ENCODE peak calls at places on chromosome 6, in eight cellular contexts. One of them, this sample, is unnamed.
A peak's percentile ranks its signal among the peaks of the same experiment; 100 is the strongest.

GRCh38 chr6:142883011-142883410 is 62.0 kb downstream of the HIVEP2 start:
- DNase-seq in iPS DF 6.9: no peak
- DNase-seq in fibroblast of pulmonary artery: peak; percentile 91
- DNase-seq in ovary: no peak
- DNase-seq in mucosa of gallbladder: no peak
- DNase-seq in KBM-7: no peak
- DNase-seq in stimulated activated CD8-positive, alpha-beta memory T cell treated with anti-CD3 and anti-CD28 coated beads, Interleukin-4, amount 100 ng/mL, for 24 hours: no peak
- DNase-seq in kidney epithelial cell: no peak
- DNase-seq in this sample: no peak

GRCh38 chr6:47631248-47632196 is 66.9 kb upstream of the ADGRF4 start:
- DNase-seq in iPS DF 6.9: peak; percentile 25
- DNase-seq in fibroblast of pulmonary artery: peak; percentile 71
- DNase-seq in ovary: no peak
- DNase-seq in mucosa of gallbladder: no peak
- DNase-seq in KBM-7: peak; percentile 89
- DNase-seq in stimulated activated CD8-positive, alpha-beta memory T cell treated with anti-CD3 and anti-CD28 coated beads, Interleukin-4, amount 100 ng/mL, for 24 hours: no peak
- DNase-seq in kidney epithelial cell: no peak
- DNase-seq in this sample: peak; percentile 53

GRCh38 chr6:27132532-27133280 is 114.8 kb upstream of the PRSS16 start:
- DNase-seq in iPS DF 6.9: peak; percentile 96
- DNase-seq in fibroblast of pulmonary artery: peak; percentile 100
- DNase-seq in ovary: peak; percentile 80
- DNase-seq in mucosa of gallbladder: peak; percentile 97
- DNase-seq in KBM-7: peak; percentile 100
- DNase-seq in stimulated activated CD8-positive, alpha-beta memory T cell treated with anti-CD3 and anti-CD28 coated beads, Interleukin-4, amount 100 ng/mL, for 24 hours: peak; percentile 74
- DNase-seq in kidney epithelial cell: peak; percentile 100
- DNase-seq in this sample: peak; percentile 100

GRCh38 chr6:111207141-111207858 is 120.0 kb downstream of the SLC16A10 start:
- DNase-seq in iPS DF 6.9: no peak
- DNase-seq in fibroblast of pulmonary artery: peak; percentile 25
- DNase-seq in ovary: no peak
- DNase-seq in mucosa of gallbladder: no peak
- DNase-seq in KBM-7: no peak
- DNase-seq in stimulated activated CD8-positive, alpha-beta memory T cell treated with anti-CD3 and anti-CD28 coated beads, Interleukin-4, amount 100 ng/mL, for 24 hours: no peak
- DNase-seq in kidney epithelial cell: no peak
- DNase-seq in this sample: no peak

GRCh38 chr6:26553739-26554668 is 15.8 kb downstream of the HMGN4 start:
- DNase-seq in iPS DF 6.9: no peak
- DNase-seq in fibroblast of pulmonary artery: peak; percentile 96
- DNase-seq in ovary: peak; percentile 88
- DNase-seq in mucosa of gallbladder: peak; percentile 88
- DNase-seq in KBM-7: peak; percentile 94
- DNase-seq in stimulated activated CD8-positive, alpha-beta memory T cell treated with anti-CD3 and anti-CD28 coated beads, Interleukin-4, amount 100 ng/mL, for 24 hours: peak; percentile 69
- DNase-seq in kidney epithelial cell: peak; percentile 65
- DNase-seq in this sample: peak; percentile 92

GRCh38 chr6:131257104-131257503 is 121.8 kb downstream of the AKAP7 start:
- DNase-seq in iPS DF 6.9: no peak
- DNase-seq in fibroblast of pulmonary artery: no peak
- DNase-seq in ovary: no peak
- DNase-seq in mucosa of gallbladder: no peak
- DNase-seq in KBM-7: no peak
- DNase-seq in stimulated activated CD8-positive, alpha-beta memory T cell treated with anti-CD3 and anti-CD28 coated beads, Interleukin-4, amount 100 ng/mL, for 24 hours: no peak
- DNase-seq in kidney epithelial cell: no peak
- DNase-seq in this sample: no peak

GRCh38 chr6:6942826-6943225 is 164.9 kb upstream of the RREB1 start:
- DNase-seq in iPS DF 6.9: no peak
- DNase-seq in fibroblast of pulmonary artery: peak; percentile 3
- DNase-seq in ovary: peak; percentile 53
- DNase-seq in mucosa of gallbladder: no peak
- DNase-seq in KBM-7: peak; percentile 99
- DNase-seq in stimulated activated CD8-positive, alpha-beta memory T cell treated with anti-CD3 and anti-CD28 coated beads, Interleukin-4, amount 100 ng/mL, for 24 hours: no peak
- DNase-seq in kidney epithelial cell: no peak
- DNase-seq in this sample: peak; percentile 100

GRCh38 chr6:26342106-26342999 is 22.6 kb upstream of the BTN3A2 start:
- DNase-seq in iPS DF 6.9: no peak
- DNase-seq in fibroblast of pulmonary artery: peak; percentile 43
- DNase-seq in ovary: no peak
- DNase-seq in mucosa of gallbladder: no peak
- DNase-seq in KBM-7: no peak
- DNase-seq in stimulated activated CD8-positive, alpha-beta memory T cell treated with anti-CD3 and anti-CD28 coated beads, Interleukin-4, amount 100 ng/mL, for 24 hours: no peak
- DNase-seq in kidney epithelial cell: no peak
- DNase-seq in this sample: no peak

GRCh38 chr6:52022675-52023074 is 64.7 kb downstream of the PKHD1 start:
- DNase-seq in iPS DF 6.9: no peak
- DNase-seq in fibroblast of pulmonary artery: no peak
- DNase-seq in ovary: no peak
- DNase-seq in mucosa of gallbladder: no peak
- DNase-seq in KBM-7: no peak
- DNase-seq in stimulated activated CD8-positive, alpha-beta memory T cell treated with anti-CD3 and anti-CD28 coated beads, Interleukin-4, amount 100 ng/mL, for 24 hours: no peak
- DNase-seq in kidney epithelial cell: no peak
- DNase-seq in this sample: no peak

GRCh38 chr6:158109744-158110143 is 58.3 kb downstream of the SERAC1 start:
- DNase-seq in iPS DF 6.9: no peak
- DNase-seq in fibroblast of pulmonary artery: peak; percentile 12
- DNase-seq in ovary: no peak
- DNase-seq in mucosa of gallbladder: no peak
- DNase-seq in KBM-7: no peak
- DNase-seq in stimulated activated CD8-positive, alpha-beta memory T cell treated with anti-CD3 and anti-CD28 coated beads, Interleukin-4, amount 100 ng/mL, for 24 hours: no peak
- DNase-seq in kidney epithelial cell: no peak
- DNase-seq in this sample: peak; percentile 25

GRCh38 chr6:148999921-149000589 is 253.2 kb downstream of the UST start:
- DNase-seq in iPS DF 6.9: no peak
- DNase-seq in fibroblast of pulmonary artery: peak; percentile 88
- DNase-seq in ovary: peak; percentile 88
- DNase-seq in mucosa of gallbladder: peak; percentile 66
- DNase-seq in KBM-7: peak; percentile 80
- DNase-seq in stimulated activated CD8-positive, alpha-beta memory T cell treated with anti-CD3 and anti-CD28 coated beads, Interleukin-4, amount 100 ng/mL, for 24 hours: no peak
- DNase-seq in kidney epithelial cell: peak; percentile 49
- DNase-seq in this sample: no peak

GRCh38 chr6:14544689-14545088 is 427.1 kb downstream of the CD83 start:
- DNase-seq in iPS DF 6.9: no peak
- DNase-seq in fibroblast of pulmonary artery: no peak
- DNase-seq in ovary: no peak
- DNase-seq in mucosa of gallbladder: no peak
- DNase-seq in KBM-7: no peak
- DNase-seq in stimulated activated CD8-positive, alpha-beta memory T cell treated with anti-CD3 and anti-CD28 coated beads, Interleukin-4, amount 100 ng/mL, for 24 hours: no peak
- DNase-seq in kidney epithelial cell: no peak
- DNase-seq in this sample: no peak

GRCh38 chr6:37624606-37625574 is 72.8 kb downstream of the MDGA1 start:
- DNase-seq in iPS DF 6.9: no peak
- DNase-seq in fibroblast of pulmonary artery: no peak
- DNase-seq in ovary: peak; percentile 62
- DNase-seq in mucosa of gallbladder: peak; percentile 78
- DNase-seq in KBM-7: no peak
- DNase-seq in stimulated activated CD8-positive, alpha-beta memory T cell treated with anti-CD3 and anti-CD28 coated beads, Interleukin-4, amount 100 ng/mL, for 24 hours: no peak
- DNase-seq in kidney epithelial cell: peak; percentile 32
- DNase-seq in this sample: no peak

GRCh38 chr6:22717906-22718305 is 148.5 kb downstream of the HDGFL1 start:
- DNase-seq in iPS DF 6.9: no peak
- DNase-seq in fibroblast of pulmonary artery: no peak
- DNase-seq in ovary: no peak
- DNase-seq in mucosa of gallbladder: no peak
- DNase-seq in KBM-7: no peak
- DNase-seq in stimulated activated CD8-positive, alpha-beta memory T cell treated with anti-CD3 and anti-CD28 coated beads, Interleukin-4, amount 100 ng/mL, for 24 hours: no peak
- DNase-seq in kidney epithelial cell: no peak
- DNase-seq in this sample: no peak

GRCh38 chr6:63389191-63389844 is 69.5 kb upstream of the LGSN start:
- DNase-seq in iPS DF 6.9: no peak
- DNase-seq in fibroblast of pulmonary artery: no peak
- DNase-seq in ovary: no peak
- DNase-seq in mucosa of gallbladder: no peak
- DNase-seq in KBM-7: no peak
- DNase-seq in stimulated activated CD8-positive, alpha-beta memory T cell treated with anti-CD3 and anti-CD28 coated beads, Interleukin-4, amount 100 ng/mL, for 24 hours: no peak
- DNase-seq in kidney epithelial cell: no peak
- DNase-seq in this sample: no peak

GRCh38 chr6:149359439-149359838 is 40.6 kb upstream of the SUMO4 start:
- DNase-seq in iPS DF 6.9: no peak
- DNase-seq in fibroblast of pulmonary artery: no peak
- DNase-seq in ovary: no peak
- DNase-seq in mucosa of gallbladder: no peak
- DNase-seq in KBM-7: no peak
- DNase-seq in stimulated activated CD8-positive, alpha-beta memory T cell treated with anti-CD3 and anti-CD28 coated beads, Interleukin-4, amount 100 ng/mL, for 24 hours: no peak
- DNase-seq in kidney epithelial cell: no peak
- DNase-seq in this sample: no peak

GRCh38 chr6:139407718-139408222 is 33.3 kb upstream of the CITED2 start:
- DNase-seq in iPS DF 6.9: no peak
- DNase-seq in fibroblast of pulmonary artery: peak; percentile 85
- DNase-seq in ovary: no peak
- DNase-seq in mucosa of gallbladder: no peak
- DNase-seq in KBM-7: no peak
- DNase-seq in stimulated activated CD8-positive, alpha-beta memory T cell treated with anti-CD3 and anti-CD28 coated beads, Interleukin-4, amount 100 ng/mL, for 24 hours: no peak
- DNase-seq in kidney epithelial cell: peak; percentile 98
- DNase-seq in this sample: no peak

GRCh38 chr6:170114956-170115855 is 175.7 kb downstream of the DLL1 start:
- DNase-seq in iPS DF 6.9: no peak
- DNase-seq in fibroblast of pulmonary artery: no peak
- DNase-seq in ovary: peak; percentile 97
- DNase-seq in mucosa of gallbladder: no peak
- DNase-seq in KBM-7: no peak
- DNase-seq in stimulated activated CD8-positive, alpha-beta memory T cell treated with anti-CD3 and anti-CD28 coated beads, Interleukin-4, amount 100 ng/mL, for 24 hours: no peak
- DNase-seq in kidney epithelial cell: no peak
- DNase-seq in this sample: no peak

GRCh38 chr6:157669747-157670216 is 153.3 kb upstream of the SNX9 start:
- DNase-seq in iPS DF 6.9: peak; percentile 31
- DNase-seq in fibroblast of pulmonary artery: peak; percentile 81
- DNase-seq in ovary: peak; percentile 85
- DNase-seq in mucosa of gallbladder: peak; percentile 67
- DNase-seq in KBM-7: peak; percentile 69
- DNase-seq in stimulated activated CD8-positive, alpha-beta memory T cell treated with anti-CD3 and anti-CD28 coated beads, Interleukin-4, amount 100 ng/mL, for 24 hours: no peak
- DNase-seq in kidney epithelial cell: no peak
- DNase-seq in this sample: no peak

GRCh38 chr6:45350186-45350585 is 22.1 kb downstream of the RUNX2 start:
- DNase-seq in iPS DF 6.9: no peak
- DNase-seq in fibroblast of pulmonary artery: no peak
- DNase-seq in ovary: no peak
- DNase-seq in mucosa of gallbladder: no peak
- DNase-seq in KBM-7: no peak
- DNase-seq in stimulated activated CD8-positive, alpha-beta memory T cell treated with anti-CD3 and anti-CD28 coated beads, Interleukin-4, amount 100 ng/mL, for 24 hours: no peak
- DNase-seq in kidney epithelial cell: no peak
- DNase-seq in this sample: no peak

GRCh38 chr6:46490425-46491200 is 636 bp downstream of the RCAN2 start:
- DNase-seq in iPS DF 6.9: no peak
- DNase-seq in fibroblast of pulmonary artery: no peak
- DNase-seq in ovary: peak; percentile 64
- DNase-seq in mucosa of gallbladder: peak; percentile 29
- DNase-seq in KBM-7: peak; percentile 3
- DNase-seq in stimulated activated CD8-positive, alpha-beta memory T cell treated with anti-CD3 and anti-CD28 coated beads, Interleukin-4, amount 100 ng/mL, for 24 hours: no peak
- DNase-seq in kidney epithelial cell: no peak
- DNase-seq in this sample: no peak

GRCh38 chr6:90098025-90098474 is 198.6 kb downstream of the BACH2 start:
- DNase-seq in iPS DF 6.9: no peak
- DNase-seq in fibroblast of pulmonary artery: peak; percentile 91
- DNase-seq in ovary: peak; percentile 65
- DNase-seq in mucosa of gallbladder: no peak
- DNase-seq in KBM-7: no peak
- DNase-seq in stimulated activated CD8-positive, alpha-beta memory T cell treated with anti-CD3 and anti-CD28 coated beads, Interleukin-4, amount 100 ng/mL, for 24 hours: no peak
- DNase-seq in kidney epithelial cell: peak; percentile 39
- DNase-seq in this sample: peak; percentile 95

GRCh38 chr6:30171677-30172471 is 8.5 kb downstream of the TRIM15 start:
- DNase-seq in iPS DF 6.9: no peak
- DNase-seq in fibroblast of pulmonary artery: no peak
- DNase-seq in ovary: peak; percentile 57
- DNase-seq in mucosa of gallbladder: no peak
- DNase-seq in KBM-7: no peak
- DNase-seq in stimulated activated CD8-positive, alpha-beta memory T cell treated with anti-CD3 and anti-CD28 coated beads, Interleukin-4, amount 100 ng/mL, for 24 hours: no peak
- DNase-seq in kidney epithelial cell: no peak
- DNase-seq in this sample: no peak

GRCh38 chr6:143328885-143329284 is 121.6 kb downstream of the ADAT2 start:
- DNase-seq in iPS DF 6.9: no peak
- DNase-seq in fibroblast of pulmonary artery: peak; percentile 6
- DNase-seq in ovary: no peak
- DNase-seq in mucosa of gallbladder: no peak
- DNase-seq in KBM-7: no peak
- DNase-seq in stimulated activated CD8-positive, alpha-beta memory T cell treated with anti-CD3 and anti-CD28 coated beads, Interleukin-4, amount 100 ng/mL, for 24 hours: no peak
- DNase-seq in kidney epithelial cell: peak; percentile 16
- DNase-seq in this sample: no peak

GRCh38 chr6:68333444-68333843 is 301.6 kb upstream of the ADGRB3 start:
- DNase-seq in iPS DF 6.9: no peak
- DNase-seq in fibroblast of pulmonary artery: no peak
- DNase-seq in ovary: no peak
- DNase-seq in mucosa of gallbladder: no peak
- DNase-seq in KBM-7: no peak
- DNase-seq in stimulated activated CD8-positive, alpha-beta memory T cell treated with anti-CD3 and anti-CD28 coated beads, Interleukin-4, amount 100 ng/mL, for 24 hours: no peak
- DNase-seq in kidney epithelial cell: no peak
- DNase-seq in this sample: no peak

GRCh38 chr6:141783595-141783994 is 349.1 kb upstream of the GJE1 start:
- DNase-seq in iPS DF 6.9: no peak
- DNase-seq in fibroblast of pulmonary artery: no peak
- DNase-seq in ovary: no peak
- DNase-seq in mucosa of gallbladder: no peak
- DNase-seq in KBM-7: no peak
- DNase-seq in stimulated activated CD8-positive, alpha-beta memory T cell treated with anti-CD3 and anti-CD28 coated beads, Interleukin-4, amount 100 ng/mL, for 24 hours: no peak
- DNase-seq in kidney epithelial cell: no peak
- DNase-seq in this sample: no peak

GRCh38 chr6:51004380-51004779 is 185.7 kb downstream of the TFAP2B start:
- DNase-seq in iPS DF 6.9: no peak
- DNase-seq in fibroblast of pulmonary artery: no peak
- DNase-seq in ovary: no peak
- DNase-seq in mucosa of gallbladder: no peak
- DNase-seq in KBM-7: no peak
- DNase-seq in stimulated activated CD8-positive, alpha-beta memory T cell treated with anti-CD3 and anti-CD28 coated beads, Interleukin-4, amount 100 ng/mL, for 24 hours: no peak
- DNase-seq in kidney epithelial cell: no peak
- DNase-seq in this sample: no peak

GRCh38 chr6:71333700-71334099 is 45.1 kb downstream of the OGFRL1 start:
- DNase-seq in iPS DF 6.9: no peak
- DNase-seq in fibroblast of pulmonary artery: peak; percentile 96
- DNase-seq in ovary: no peak
- DNase-seq in mucosa of gallbladder: no peak
- DNase-seq in KBM-7: no peak
- DNase-seq in stimulated activated CD8-positive, alpha-beta memory T cell treated with anti-CD3 and anti-CD28 coated beads, Interleukin-4, amount 100 ng/mL, for 24 hours: no peak
- DNase-seq in kidney epithelial cell: peak; percentile 88
- DNase-seq in this sample: no peak

GRCh38 chr6:44211284-44211683 is 5.4 kb upstream of the MYMX start:
- DNase-seq in iPS DF 6.9: no peak
- DNase-seq in fibroblast of pulmonary artery: no peak
- DNase-seq in ovary: no peak
- DNase-seq in mucosa of gallbladder: no peak
- DNase-seq in KBM-7: no peak
- DNase-seq in stimulated activated CD8-positive, alpha-beta memory T cell treated with anti-CD3 and anti-CD28 coated beads, Interleukin-4, amount 100 ng/mL, for 24 hours: no peak
- DNase-seq in kidney epithelial cell: no peak
- DNase-seq in this sample: peak; percentile 91

GRCh38 chr6:10559492-10560150 is 38.5 kb downstream of the GCNT2 start:
- DNase-seq in iPS DF 6.9: no peak
- DNase-seq in fibroblast of pulmonary artery: no peak
- DNase-seq in ovary: no peak
- DNase-seq in mucosa of gallbladder: no peak
- DNase-seq in KBM-7: no peak
- DNase-seq in stimulated activated CD8-positive, alpha-beta memory T cell treated with anti-CD3 and anti-CD28 coated beads, Interleukin-4, amount 100 ng/mL, for 24 hours: no peak
- DNase-seq in kidney epithelial cell: no peak
- DNase-seq in this sample: no peak

GRCh38 chr6:75188221-75188620 is 17.6 kb downstream of the COL12A1 start:
- DNase-seq in iPS DF 6.9: no peak
- DNase-seq in fibroblast of pulmonary artery: no peak
- DNase-seq in ovary: no peak
- DNase-seq in mucosa of gallbladder: no peak
- DNase-seq in KBM-7: no peak
- DNase-seq in stimulated activated CD8-positive, alpha-beta memory T cell treated with anti-CD3 and anti-CD28 coated beads, Interleukin-4, amount 100 ng/mL, for 24 hours: no peak
- DNase-seq in kidney epithelial cell: no peak
- DNase-seq in this sample: no peak

GRCh38 chr6:17542243-17542642 is 57.9 kb upstream of the FAM8A1 start:
- DNase-seq in iPS DF 6.9: no peak
- DNase-seq in fibroblast of pulmonary artery: no peak
- DNase-seq in ovary: no peak
- DNase-seq in mucosa of gallbladder: no peak
- DNase-seq in KBM-7: no peak
- DNase-seq in stimulated activated CD8-positive, alpha-beta memory T cell treated with anti-CD3 and anti-CD28 coated beads, Interleukin-4, amount 100 ng/mL, for 24 hours: no peak
- DNase-seq in kidney epithelial cell: no peak
- DNase-seq in this sample: no peak

GRCh38 chr6:125759184-125759902 is 9.9 kb downstream of the HEY2 start:
- DNase-seq in iPS DF 6.9: no peak
- DNase-seq in fibroblast of pulmonary artery: no peak
- DNase-seq in ovary: no peak
- DNase-seq in mucosa of gallbladder: no peak
- DNase-seq in KBM-7: no peak
- DNase-seq in stimulated activated CD8-positive, alpha-beta memory T cell treated with anti-CD3 and anti-CD28 coated beads, Interleukin-4, amount 100 ng/mL, for 24 hours: no peak
- DNase-seq in kidney epithelial cell: no peak
- DNase-seq in this sample: no peak

GRCh38 chr6:53168516-53169257 is 20.0 kb upstream of the GCM1 start:
- DNase-seq in iPS DF 6.9: no peak
- DNase-seq in fibroblast of pulmonary artery: peak; percentile 52
- DNase-seq in ovary: no peak
- DNase-seq in mucosa of gallbladder: no peak
- DNase-seq in KBM-7: no peak
- DNase-seq in stimulated activated CD8-positive, alpha-beta memory T cell treated with anti-CD3 and anti-CD28 coated beads, Interleukin-4, amount 100 ng/mL, for 24 hours: no peak
- DNase-seq in kidney epithelial cell: no peak
- DNase-seq in this sample: no peak

This sample was measured in AML-193.